ENCODE peak calls at places on chromosome 9, in four cellular contexts. One of them, this sample, is unnamed.

GRCh38 chr9:122619996-122620395 is 5.5 kb downstream of the OR1Q1 start:
- DNase-seq in kidney: no peak
- DNase-seq in sigmoid colon: no peak
- DNase-seq in CD8-positive, alpha-beta memory T cell: no peak
- DNase-seq in this sample: no peak

GRCh38 chr9:115691686-115692085 is 461.9 kb upstream of the PAPPA start:
- DNase-seq in kidney: no peak
- DNase-seq in sigmoid colon: no peak
- DNase-seq in CD8-positive, alpha-beta memory T cell: no peak
- DNase-seq in this sample: no peak

GRCh38 chr9:109206670-109207069 is 39.6 kb upstream of the FRRS1L start:
- DNase-seq in kidney: no peak
- DNase-seq in sigmoid colon: no peak
- DNase-seq in CD8-positive, alpha-beta memory T cell: no peak
- DNase-seq in this sample: peak; percentile 20

GRCh38 chr9:77864096-77864889 is 167.3 kb downstream of the GNAQ start:
- DNase-seq in kidney: no peak
- DNase-seq in sigmoid colon: no peak
- DNase-seq in CD8-positive, alpha-beta memory T cell: no peak
- DNase-seq in this sample: peak; percentile 70

GRCh38 chr9:135520916-135521607 is at the start of gene LCN1:
- DNase-seq in kidney: no peak
- DNase-seq in sigmoid colon: no peak
- DNase-seq in CD8-positive, alpha-beta memory T cell: no peak
- DNase-seq in this sample: no peak

GRCh38 chr9:35000535-35001284 is 11.2 kb downstream of the DNAJB5 start:
- DNase-seq in kidney: no peak
- DNase-seq in sigmoid colon: no peak
- DNase-seq in CD8-positive, alpha-beta memory T cell: no peak
- DNase-seq in this sample: no peak

GRCh38 chr9:101707708-101708107 is 30.7 kb downstream of the GRIN3A start:
- DNase-seq in kidney: no peak
- DNase-seq in sigmoid colon: no peak
- DNase-seq in CD8-positive, alpha-beta memory T cell: no peak
- DNase-seq in this sample: no peak

GRCh38 chr9:132141948-132142594 is 19.8 kb upstream of the NTNG2 start:
- DNase-seq in kidney: no peak
- DNase-seq in sigmoid colon: no peak
- DNase-seq in CD8-positive, alpha-beta memory T cell: no peak
- DNase-seq in this sample: no peak

GRCh38 chr9:78296208-78296892 is 575 bp upstream of the PSAT1 start:
- DNase-seq in kidney: no peak
- DNase-seq in sigmoid colon: peak; percentile 71
- DNase-seq in CD8-positive, alpha-beta memory T cell: no peak
- DNase-seq in this sample: peak; percentile 29

GRCh38 chr9:110153431-110153830 is 54.5 kb downstream of the C9orf152 start:
- DNase-seq in kidney: no peak
- DNase-seq in sigmoid colon: no peak
- DNase-seq in CD8-positive, alpha-beta memory T cell: no peak
- DNase-seq in this sample: no peak

GRCh38 chr9:121282309-121283071 is 14.5 kb downstream of the GSN start:
- DNase-seq in kidney: peak; percentile 79
- DNase-seq in sigmoid colon: peak; percentile 93
- DNase-seq in CD8-positive, alpha-beta memory T cell: no peak
- DNase-seq in this sample: no peak

GRCh38 chr9:133635506-133635902 is 659 bp upstream of the DBH start:
- DNase-seq in kidney: no peak
- DNase-seq in sigmoid colon: no peak
- DNase-seq in CD8-positive, alpha-beta memory T cell: no peak
- DNase-seq in this sample: no peak

GRCh38 chr9:102587231-102587630 is 407.9 kb upstream of the CYLC2 start:
- DNase-seq in kidney: no peak
- DNase-seq in sigmoid colon: no peak
- DNase-seq in CD8-positive, alpha-beta memory T cell: no peak
- DNase-seq in this sample: no peak

GRCh38 chr9:93059097-93059959 is 827 bp downstream of the SUSD3 start:
- DNase-seq in kidney: peak; percentile 76
- DNase-seq in sigmoid colon: no peak
- DNase-seq in CD8-positive, alpha-beta memory T cell: no peak
- DNase-seq in this sample: no peak

GRCh38 chr9:77575785-77576184 is 72.3 kb downstream of the GNA14 start:
- DNase-seq in kidney: no peak
- DNase-seq in sigmoid colon: no peak
- DNase-seq in CD8-positive, alpha-beta memory T cell: no peak
- DNase-seq in this sample: no peak

GRCh38 chr9:126763130-126763764 is 41.6 kb upstream of the ZBTB43 start:
- DNase-seq in kidney: no peak
- DNase-seq in sigmoid colon: no peak
- DNase-seq in CD8-positive, alpha-beta memory T cell: no peak
- DNase-seq in this sample: no peak

GRCh38 chr9:125126019-125126746 is 17.1 kb downstream of the SCAI start:
- DNase-seq in kidney: peak; percentile 90
- DNase-seq in sigmoid colon: peak; percentile 96
- DNase-seq in CD8-positive, alpha-beta memory T cell: peak; percentile 90
- DNase-seq in this sample: peak; percentile 56

GRCh38 chr9:89277043-89277442 is 34.0 kb upstream of the CKS2 start:
- DNase-seq in kidney: no peak
- DNase-seq in sigmoid colon: no peak
- DNase-seq in CD8-positive, alpha-beta memory T cell: no peak
- DNase-seq in this sample: no peak

GRCh38 chr9:76161103-76161502 is 233.1 kb downstream of the RFK start:
- DNase-seq in kidney: no peak
- DNase-seq in sigmoid colon: no peak
- DNase-seq in CD8-positive, alpha-beta memory T cell: no peak
- DNase-seq in this sample: no peak

GRCh38 chr9:113582698-113583200 is 119.2 kb downstream of the RGS3 start:
- DNase-seq in kidney: peak; percentile 4
- DNase-seq in sigmoid colon: no peak
- DNase-seq in CD8-positive, alpha-beta memory T cell: no peak
- DNase-seq in this sample: no peak

GRCh38 chr9:35750256-35750531 is 1.1 kb downstream of the RGP1 start:
- DNase-seq in kidney: no peak
- DNase-seq in sigmoid colon: no peak
- DNase-seq in CD8-positive, alpha-beta memory T cell: no peak
- DNase-seq in this sample: no peak

GRCh38 chr9:18359335-18359734 is 114.6 kb upstream of the ADAMTSL1 start:
- DNase-seq in kidney: no peak
- DNase-seq in sigmoid colon: no peak
- DNase-seq in CD8-positive, alpha-beta memory T cell: no peak
- DNase-seq in this sample: no peak

GRCh38 chr9:133031496-133031911 is 707 bp downstream of the GTF3C5 start:
- DNase-seq in kidney: peak; percentile 37
- DNase-seq in sigmoid colon: peak; percentile 22
- DNase-seq in CD8-positive, alpha-beta memory T cell: no peak
- DNase-seq in this sample: no peak

GRCh38 chr9:83280259-83280658 is 217.3 kb upstream of the RASEF start:
- DNase-seq in kidney: no peak
- DNase-seq in sigmoid colon: no peak
- DNase-seq in CD8-positive, alpha-beta memory T cell: no peak
- DNase-seq in this sample: no peak

GRCh38 chr9:129481424-129481823 is 139.5 kb downstream of the C9orf50 start:
- DNase-seq in kidney: no peak
- DNase-seq in sigmoid colon: no peak
- DNase-seq in CD8-positive, alpha-beta memory T cell: no peak
- DNase-seq in this sample: no peak

GRCh38 chr9:129479217-129480011 is 141.5 kb downstream of the C9orf50 start:
- DNase-seq in kidney: no peak
- DNase-seq in sigmoid colon: no peak
- DNase-seq in CD8-positive, alpha-beta memory T cell: no peak
- DNase-seq in this sample: no peak

GRCh38 chr9:129480227-129480626 is 140.7 kb downstream of the C9orf50 start:
- DNase-seq in kidney: no peak
- DNase-seq in sigmoid colon: no peak
- DNase-seq in CD8-positive, alpha-beta memory T cell: no peak
- DNase-seq in this sample: no peak

GRCh38 chr9:129481824-129482511 is 138.9 kb downstream of the C9orf50 start:
- DNase-seq in kidney: peak; percentile 90
- DNase-seq in sigmoid colon: no peak
- DNase-seq in CD8-positive, alpha-beta memory T cell: no peak
- DNase-seq in this sample: no peak

GRCh38 chr9:129480705-129481104 is 140.2 kb downstream of the C9orf50 start:
- DNase-seq in kidney: no peak
- DNase-seq in sigmoid colon: no peak
- DNase-seq in CD8-positive, alpha-beta memory T cell: no peak
- DNase-seq in this sample: no peak
- H3K4me1 ChIP-seq in kidney: peaks cover 32% of the 10 kb centered on the region
- H3K4me1 ChIP-seq in sigmoid colon: peaks cover 62% of the 10 kb centered on the region
- H3K4me1 ChIP-seq in CD8-positive, alpha-beta memory T cell: peaks cover 15% of the 10 kb centered on the region
- H3K4me1 ChIP-seq in this sample: no peaks in the 10 kb centered on the region

GRCh38 chr9:129007766-129008468 is 20.2 kb downstream of the SH3GLB2 start:
- DNase-seq in kidney: peak; percentile 61
- DNase-seq in sigmoid colon: no peak
- DNase-seq in CD8-positive, alpha-beta memory T cell: no peak
- DNase-seq in this sample: no peak

GRCh38 chr9:129007035-129007765 is 20.9 kb downstream of the SH3GLB2 start:
- DNase-seq in kidney: peak; percentile 71
- DNase-seq in sigmoid colon: peak; percentile 77
- DNase-seq in CD8-positive, alpha-beta memory T cell: no peak
- DNase-seq in this sample: no peak

GRCh38 chr9:129006328-129007034 is 21.6 kb downstream of the SH3GLB2 start:
- DNase-seq in kidney: peak; percentile 77
- DNase-seq in sigmoid colon: peak; percentile 88
- DNase-seq in CD8-positive, alpha-beta memory T cell: no peak
- DNase-seq in this sample: peak; percentile 70

GRCh38 chr9:129002989-129003388 is 25.1 kb downstream of the SH3GLB2 start:
- DNase-seq in kidney: no peak
- DNase-seq in sigmoid colon: no peak
- DNase-seq in CD8-positive, alpha-beta memory T cell: no peak
- DNase-seq in this sample: no peak

DNA sequence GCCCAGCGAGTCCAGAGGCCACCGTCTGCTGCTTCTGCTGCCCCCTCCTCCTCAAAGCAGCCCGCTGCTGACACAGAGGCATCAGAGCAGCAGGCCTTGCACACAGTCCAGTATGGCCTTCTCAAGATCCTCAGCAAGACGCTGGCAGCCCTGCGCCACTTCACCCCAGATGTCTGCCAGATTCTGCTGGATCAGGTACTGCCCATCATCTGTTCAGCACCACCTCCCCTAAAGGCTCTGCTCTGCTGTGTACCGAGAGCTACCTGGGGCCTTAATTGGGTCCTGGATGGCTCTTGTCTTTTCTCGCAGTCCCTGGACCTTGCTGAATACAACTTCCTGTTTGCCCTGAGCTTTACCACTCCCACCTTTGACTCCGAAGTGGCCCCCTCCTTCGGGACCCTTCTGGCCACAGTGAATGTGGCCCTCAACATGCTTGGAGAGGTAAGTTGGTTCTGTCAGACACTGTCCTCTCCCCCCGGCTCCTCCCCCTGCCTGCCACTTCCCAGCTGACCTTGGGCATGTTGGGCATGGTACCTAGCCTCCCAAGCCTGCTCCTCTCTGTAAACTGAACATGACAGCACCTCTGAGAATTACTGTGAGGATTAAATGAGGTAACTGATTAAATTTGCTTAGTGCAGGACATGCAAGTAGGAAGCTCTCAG is 22.7 kb downstream of the SH3GLB2 start:
- DNase-seq in kidney: peak; percentile 42
- DNase-seq in sigmoid colon: no peak
- DNase-seq in CD8-positive, alpha-beta memory T cell: no peak
- DNase-seq in this sample: no peak
- H3K36me3 ChIP-seq in kidney: peaks cover 18% of the 10 kb centered on the region
- H3K36me3 ChIP-seq in sigmoid colon: peaks cover 57% of the 10 kb centered on the region
- H3K36me3 ChIP-seq in CD8-positive, alpha-beta memory T cell: peaks cover 17% of the 10 kb centered on the region
- H3K36me3 ChIP-seq in this sample: peaks cover 3% of the 10 kb centered on the region

GRCh38 chr9:100426532-100427365 is at the start of gene MSANTD3:
- DNase-seq in kidney: peak; percentile 83
- DNase-seq in sigmoid colon: peak; percentile 77
- DNase-seq in CD8-positive, alpha-beta memory T cell: peak; percentile 70
- DNase-seq in this sample: peak; percentile 62

GRCh38 chr9:100426194-100426531 is 780 bp upstream of the MSANTD3 start:
- DNase-seq in kidney: no peak
- DNase-seq in sigmoid colon: no peak
- DNase-seq in CD8-positive, alpha-beta memory T cell: no peak
- DNase-seq in this sample: no peak

GRCh38 chr9:100428871-100429654 is 2.1 kb downstream of the MSANTD3 start:
- DNase-seq in kidney: no peak
- DNase-seq in sigmoid colon: no peak
- DNase-seq in CD8-positive, alpha-beta memory T cell: no peak
- DNase-seq in this sample: peak; percentile 7

GRCh38 chr9:100427366-100428263 is 672 bp downstream of the MSANTD3 start:
- DNase-seq in kidney: peak; percentile 85
- DNase-seq in sigmoid colon: peak; percentile 85
- DNase-seq in CD8-positive, alpha-beta memory T cell: peak; percentile 51
- DNase-seq in this sample: peak; percentile 51

DNA sequence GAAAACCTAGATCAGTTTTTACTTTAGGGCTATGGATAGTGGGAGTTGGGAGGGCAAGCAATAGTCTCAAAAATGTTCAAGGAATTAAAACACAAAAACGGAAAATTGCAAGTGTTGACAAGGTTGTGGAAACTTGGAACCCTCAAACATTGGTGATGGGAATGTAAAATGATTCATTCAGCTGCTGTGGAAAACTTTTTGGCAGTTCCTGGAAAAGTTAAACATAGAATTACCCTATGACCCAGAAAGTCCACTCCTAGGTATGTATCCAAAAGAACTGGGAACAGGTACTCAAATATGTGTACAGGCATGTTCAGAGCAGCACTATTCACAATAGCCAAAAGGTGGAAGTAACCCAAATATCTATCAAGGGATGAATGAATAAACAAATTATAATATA is 1.2 kb upstream of the MSANTD3 start:
- DNase-seq in kidney: no peak
- DNase-seq in sigmoid colon: no peak
- DNase-seq in CD8-positive, alpha-beta memory T cell: no peak
- DNase-seq in this sample: no peak
- H3K4me3 ChIP-seq in kidney: no peak overlapping the region
- H3K4me3 ChIP-seq in sigmoid colon: no peak overlapping the region
- H3K4me3 ChIP-seq in CD8-positive, alpha-beta memory T cell: no peak overlapping the region
- H3K4me3 ChIP-seq in this sample: no peak overlapping the region

GRCh38 chr9:13264788-13265187 is 14.7 kb downstream of the MPDZ start:
- DNase-seq in kidney: no peak
- DNase-seq in sigmoid colon: no peak
- DNase-seq in CD8-positive, alpha-beta memory T cell: no peak
- DNase-seq in this sample: no peak

GRCh38 chr9:13268469-13268868 is 11.0 kb downstream of the MPDZ start:
- DNase-seq in kidney: no peak
- DNase-seq in sigmoid colon: no peak
- DNase-seq in CD8-positive, alpha-beta memory T cell: no peak
- DNase-seq in this sample: no peak

GRCh38 chr9:13266172-13266571 is 13.3 kb downstream of the MPDZ start:
- DNase-seq in kidney: no peak
- DNase-seq in sigmoid colon: no peak
- DNase-seq in CD8-positive, alpha-beta memory T cell: no peak
- DNase-seq in this sample: no peak

GRCh38 chr9:13269589-13270452 is 9.7 kb downstream of the MPDZ start:
- DNase-seq in kidney: no peak
- DNase-seq in sigmoid colon: no peak
- DNase-seq in CD8-positive, alpha-beta memory T cell: no peak
- DNase-seq in this sample: no peak

DNA sequence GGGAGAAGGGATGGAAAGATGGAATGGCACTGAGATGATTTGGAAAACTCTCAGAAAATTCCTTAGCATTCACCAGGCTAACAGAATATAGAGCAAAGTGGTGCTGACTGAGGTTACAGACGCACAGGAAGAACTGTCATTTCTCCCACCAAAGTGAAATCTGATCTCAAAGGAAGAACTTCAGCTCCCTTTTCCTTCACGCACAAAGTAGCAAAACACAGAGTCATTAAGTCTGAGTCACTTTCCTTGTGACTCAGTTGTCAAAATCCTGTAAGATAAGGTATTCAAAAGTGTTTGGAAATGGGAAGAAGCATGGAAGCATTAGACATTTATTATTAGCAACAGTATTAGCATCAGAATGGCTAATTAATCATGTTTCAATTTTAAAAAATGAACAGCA is 11.7 kb downstream of the MPDZ start:
- DNase-seq in kidney: no peak
- DNase-seq in sigmoid colon: no peak
- DNase-seq in CD8-positive, alpha-beta memory T cell: no peak
- DNase-seq in this sample: no peak
- H3K4me1 ChIP-seq in kidney: no peaks in the 10 kb centered on the region
- H3K4me1 ChIP-seq in sigmoid colon: peaks cover 82% of the 10 kb centered on the region
- H3K4me1 ChIP-seq in CD8-positive, alpha-beta memory T cell: no peaks in the 10 kb centered on the region
- H3K4me1 ChIP-seq in this sample: no peaks in the 10 kb centered on the region